ENCODE peak calls at places on chromosomes 13 and 19, in seven cellular contexts. N is OCI-LY7; T is uterus; W is stomach; H is mammary epithelial cell; L is A549; F is CD8-positive, alpha-beta T cell. Y is an unnamed sample.

GRCh38 chr13:73061478-73062275 is 2.9 kb downstream of the KLF5 start:
- DNase-seq in N (no peak), T (no peak), W (no peak), H (peak; percentile 64), L (no peak), F (no peak), Y (no peak)

GRCh38 chr13:109654341-109655205 is 131.8 kb downstream of the IRS2 start:
- DNase-seq in N (no peak), T (no peak), W (no peak), H (no peak), L (no peak), F (no peak), Y (no peak)

GRCh38 chr13:48590141-48590863 is 57.4 kb upstream of the RCBTB2 start:
- DNase-seq in N (no peak), T (no peak), W (no peak), H (no peak), L (no peak), F (no peak), Y (no peak)

GRCh38 chr19:37572203-37572602 is 22.4 kb downstream of the ZNF571 start:
- DNase-seq in N (no peak), T (no peak), W (no peak), H (peak; percentile 63), L (no peak), F (no peak), Y (no peak)

GRCh38 chr19:2618611-2619010 is 83.9 kb downstream of the GNG7 start:
- DNase-seq in N (peak; percentile 71), T (no peak), W (peak; percentile 59), H (peak; percentile 77), L (no peak), F (peak; percentile 78), Y (peak; percentile 80)

GRCh38 chr13:25910243-25910642 is 141.6 kb downstream of the SHISA2 start:
- DNase-seq in N (no peak), T (no peak), W (no peak), H (no peak), L (no peak), F (no peak), Y (no peak)

GRCh38 chr19:31693870-31694269 is 344.6 kb upstream of the TSHZ3 start:
- DNase-seq in N (no peak), T (no peak), W (no peak), H (no peak), L (no peak), F (no peak), Y (no peak)

GRCh38 chr13:113582841-113583631 is 1.5 kb upstream of the TFDP1 start:
- DNase-seq in N (no peak), T (no peak), W (peak; percentile 22), H (no peak), L (no peak), F (no peak), Y (peak; percentile 56)

GRCh38 chr13:38674208-38674607 is 12.7 kb upstream of the FREM2 start:
- DNase-seq in N (no peak), T (no peak), W (no peak), H (peak; percentile 35), L (no peak), F (no peak), Y (no peak)

GRCh38 chr13:99956473-99957349 is 14.9 kb downstream of the ZIC5 start:
- DNase-seq in N (no peak), T (no peak), W (no peak), H (no peak), L (no peak), F (no peak), Y (no peak)

GRCh38 chr19:12990853-12991252 is 4.4 kb upstream of the NFIX start:
- DNase-seq in N (no peak), T (no peak), W (no peak), H (no peak), L (no peak), F (no peak), Y (no peak)

GRCh38 chr19:50377051-50377441 is 789 bp downstream of the NR1H2 start:
- DNase-seq in N (peak; percentile 82), T (peak; percentile 46), W (peak; percentile 53), H (no peak), L (peak; percentile 55), F (peak; percentile 74), Y (peak; percentile 67)

GRCh38 chr13:99736541-99736940 is 235.0 kb downstream of the ZIC5 start:
- DNase-seq in N (no peak), T (no peak), W (peak; percentile 5), H (no peak), L (no peak), F (no peak), Y (no peak)

GRCh38 chr13:52449323-52450011 is 967 bp downstream of the VPS36 start:
- DNase-seq in N (peak; percentile 14), T (no peak), W (no peak), H (peak; percentile 20), L (no peak), F (no peak), Y (no peak)

GRCh38 chr13:21696865-21697448 is 26.1 kb downstream of the FGF9 start:
- DNase-seq in N (no peak), T (no peak), W (no peak), H (no peak), L (no peak), F (no peak), Y (no peak)

GRCh38 chr19:29622191-29623070 is 16.3 kb downstream of the POP4 start:
- DNase-seq in N (no peak), T (no peak), W (no peak), H (no peak), L (no peak), F (peak; percentile 54), Y (no peak)

GRCh38 chr13:50916701-50917184 is 7.2 kb downstream of the RNASEH2B start:
- DNase-seq in N (peak; percentile 84), T (no peak), W (no peak), H (no peak), L (no peak), F (no peak), Y (no peak)

GRCh38 chr19:35774274-35775045 is 904 bp upstream of the ARHGAP33 start:
- DNase-seq in N (no peak), T (no peak), W (no peak), H (no peak), L (peak; percentile 76), F (no peak), Y (no peak)

DNA sequence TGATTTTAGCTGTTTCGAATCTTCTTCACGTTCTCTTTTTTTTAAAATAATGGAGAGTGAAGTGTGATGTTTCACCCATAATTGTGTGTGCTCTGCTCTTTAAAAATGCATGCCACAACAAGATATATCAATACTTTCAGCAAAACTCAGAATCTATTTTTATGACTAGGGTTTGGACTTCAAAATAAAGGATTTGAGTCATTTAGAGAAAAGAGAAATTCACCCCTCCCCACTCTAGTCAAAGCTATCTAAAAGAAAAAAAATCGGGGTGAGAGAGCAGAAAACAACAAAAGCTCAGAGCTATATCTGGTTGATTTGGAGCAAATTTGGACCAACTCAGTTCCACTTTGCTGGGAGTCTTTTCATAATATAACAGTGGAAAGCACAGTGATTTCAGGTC is 244.5 kb downstream of the DNAJC15 start:
- DNase-seq in N (no peak), T (no peak), W (no peak), H (no peak), L (no peak), F (no peak), Y (no peak)
- H3K4me1 ChIP-seq in N (no peaks in the 10 kb centered on the region), T (no peaks in the 10 kb centered on the region), W (peaks cover 28% of the 10 kb centered on the region), H (peaks cover 23% of the 10 kb centered on the region), L (peaks cover 32% of the 10 kb centered on the region), F (no peaks in the 10 kb centered on the region), Y (no peaks in the 10 kb centered on the region)

GRCh38 chr19:5966941-5967340 is 11.0 kb downstream of the RANBP3 start:
- DNase-seq in N (no peak), T (no peak), W (no peak), H (no peak), L (no peak), F (no peak), Y (peak; percentile 57)
- H3K4me1 ChIP-seq in N (peaks cover 35% of the 10 kb centered on the region), T (no peaks in the 10 kb centered on the region), W (peaks cover 97% of the 10 kb centered on the region), H (peaks cover 24% of the 10 kb centered on the region), L (peaks cover 10% of the 10 kb centered on the region), F (peaks cover 92% of the 10 kb centered on the region), Y (peaks cover 82% of the 10 kb centered on the region)

DNA sequence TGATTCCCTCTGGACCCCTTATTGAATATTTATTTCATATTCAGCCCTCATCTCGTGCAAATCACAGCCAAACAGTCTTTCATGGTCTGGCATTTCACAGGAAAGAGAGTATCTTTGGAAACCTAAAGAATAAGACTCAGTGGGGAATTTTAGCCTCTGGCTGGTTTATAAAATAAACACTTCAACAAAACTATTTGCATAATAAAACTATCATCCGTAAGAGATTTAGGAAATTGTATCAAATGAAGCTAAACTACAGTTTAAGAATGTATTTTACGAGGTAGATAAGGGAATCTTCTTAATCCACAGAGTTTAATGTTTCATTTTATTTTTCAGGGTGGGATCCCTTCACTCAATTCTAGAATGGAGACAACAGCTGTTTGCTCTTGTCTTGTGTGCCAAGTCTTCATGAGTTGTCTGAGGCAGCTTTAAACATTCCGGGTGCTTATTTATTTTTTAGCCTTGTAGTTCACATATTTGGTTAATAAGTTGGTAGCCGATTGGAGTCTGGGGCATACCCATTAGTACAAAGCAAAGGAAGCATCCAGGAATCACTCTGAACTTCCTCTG is 634.4 kb upstream of the KLF12 start:
- DNase-seq in N (no peak), T (no peak), W (no peak), H (no peak), L (no peak), F (no peak), Y (no peak)
- H3K4me1 ChIP-seq in N (no peaks in the 10 kb centered on the region), T (no peaks in the 10 kb centered on the region), W (no peaks in the 10 kb centered on the region), H (peaks cover 20% of the 10 kb centered on the region), L (peaks cover 16% of the 10 kb centered on the region), F (no peaks in the 10 kb centered on the region), Y (no peaks in the 10 kb centered on the region)

GRCh38 chr13:42907745-42908144 is 84.3 kb downstream of the EPSTI1 start:
- DNase-seq in N (no peak), T (no peak), W (no peak), H (no peak), L (no peak), F (no peak), Y (no peak)

GRCh38 chr13:42906257-42906656 is 85.8 kb downstream of the EPSTI1 start:
- DNase-seq in N (no peak), T (no peak), W (no peak), H (no peak), L (no peak), F (no peak), Y (no peak)

GRCh38 chr13:42905542-42905941 is 86.5 kb downstream of the EPSTI1 start:
- DNase-seq in N (no peak), T (no peak), W (no peak), H (no peak), L (no peak), F (no peak), Y (no peak)
- H3K4me1 ChIP-seq in N (no peaks in the 10 kb centered on the region), T (no peaks in the 10 kb centered on the region), W (no peaks in the 10 kb centered on the region), H (no peaks in the 10 kb centered on the region), L (no peaks in the 10 kb centered on the region), F (no peaks in the 10 kb centered on the region), Y (no peaks in the 10 kb centered on the region)

GRCh38 chr19:19447536-19448237 is 42.2 kb downstream of the GATAD2A start:
- DNase-seq in N (no peak), T (no peak), W (no peak), H (no peak), L (no peak), F (peak; percentile 74), Y (no peak)
- H3K4me1 ChIP-seq in N (peaks cover 36% of the 10 kb centered on the region), T (no peaks in the 10 kb centered on the region), W (peaks cover 80% of the 10 kb centered on the region), H (peaks cover 25% of the 10 kb centered on the region), L (no peaks in the 10 kb centered on the region), F (peaks cover 86% of the 10 kb centered on the region), Y (no peaks in the 10 kb centered on the region)